ENCODE peak calls at places on chromosomes 12 and 14, in ten cellular contexts. P is astrocyte of the cerebellum; R is activated CD4-positive, alpha-beta T cell treated with anti-CD3 and anti-CD28 coated beads, Interleukin-2, amount 50 U/mL, for 24 hours; H is Calu3; Y is stimulated activated CD4-positive, alpha-beta T cell treated with anti-CD3 and anti-CD28 coated beads, Interleukin-1b, Interleukin-23, amount 100 ng/mL, for 4 hours; W is H9; A is EL; C is naive B cell; V is midbrain; F is C1 segment of cervical spinal cord. J is an unnamed sample.

GRCh38 chr14:101227611-101228594 is 324.4 kb upstream of the RTL1 start:
- DNase-seq in P (no peak), C (no peak), A (no peak), W (peak), R (no peak), V (no peak), Y (no peak), H (no peak), F (no peak), J (no peak)

GRCh38 chr12:6377667-6377994 is 2.3 kb upstream of the SCNN1A start:
- DNase-seq in F (no peak), W (peak), Y (no peak), P (no peak), H (peak), R (no peak), A (no peak), C (no peak), V (no peak), J (no peak)

GRCh38 chr14:33709711-33710110 is 241.2 kb downstream of the EGLN3 start:
- DNase-seq in V (no peak), W (no peak), C (no peak), A (no peak), H (no peak), F (no peak), R (no peak), Y (no peak), P (no peak), J (no peak)

GRCh38 chr14:76045773-76046172 is 60.2 kb downstream of the IFT43 start:
- DNase-seq in C (no peak), W (no peak), P (no peak), A (no peak), Y (no peak), R (no peak), F (no peak), H (no peak), V (no peak), J (no peak)

GRCh38 chr12:54019924-54020586 is 8.2 kb upstream of the HOXC6 start:
- DNase-seq in R (no peak), Y (no peak), H (no peak), A (peak), W (no peak), C (no peak), F (no peak), P (no peak), V (no peak), J (no peak)

GRCh38 chr12:57543666-57544065 is 3.3 kb downstream of the DCTN2 start:
- DNase-seq in R (no peak), V (no peak), C (no peak), W (no peak), F (no peak), A (peak), H (no peak), Y (no peak), P (no peak), J (no peak)

GRCh38 chr12:22919883-22920282 is 294.9 kb downstream of the ETNK1 start:
- DNase-seq in P (no peak), R (no peak), F (no peak), W (no peak), C (no peak), Y (no peak), V (no peak), A (no peak), H (no peak), J (no peak)

GRCh38 chr14:27668531-27668930 is 1070.7 kb upstream of the NOVA1 start:
- DNase-seq in C (no peak), V (no peak), F (no peak), H (no peak), P (no peak), W (no peak), A (no peak), R (no peak), Y (no peak), J (no peak)

GRCh38 chr12:56763753-56764657 is 881 bp downstream of the HSD17B6 start:
- DNase-seq in A (peak), C (no peak), F (no peak), R (no peak), Y (no peak), P (no peak), H (no peak), W (no peak), V (no peak), J (no peak)

GRCh38 chr12:88530868-88531267 is 49.4 kb downstream of the KITLG start:
- DNase-seq in C (no peak), W (no peak), V (no peak), A (no peak), R (no peak), Y (no peak), F (no peak), H (no peak), P (no peak), J (no peak)

GRCh38 chr12:59895161-59895785 is 299.4 kb downstream of the SLC16A7 start:
- DNase-seq in P (no peak), H (no peak), C (no peak), F (no peak), Y (no peak), V (no peak), W (no peak), R (no peak), A (no peak), J (no peak)

GRCh38 chr12:91224411-91224810 is 41.8 kb upstream of the DCN start:
- DNase-seq in F (no peak), H (no peak), P (no peak), W (no peak), C (no peak), Y (no peak), A (no peak), R (no peak), V (no peak), J (no peak)

GRCh38 chr12:54051916-54052744 is 1.5 kb upstream of the HOXC4 start:
- DNase-seq in V (no peak), F (no peak), H (no peak), R (no peak), W (no peak), Y (no peak), C (no peak), P (no peak), A (no peak), J (no peak)

GRCh38 chr12:56097738-56098137 is 6.6 kb upstream of the PA2G4 start:
- DNase-seq in Y (no peak), R (no peak), C (no peak), W (no peak), V (no peak), F (no peak), H (no peak), A (no peak), P (no peak), J (no peak)

GRCh38 chr12:88570103-88570502 is 10.2 kb downstream of the KITLG start:
- DNase-seq in F (no peak), A (peak), Y (no peak), V (no peak), R (no peak), W (no peak), C (no peak), P (no peak), H (no peak), J (no peak)

J was measured in NCI-H1436 treated with DMSO at 0.1 percent for 48 hours.